ENCODE peak calls at places on chromosome 12, in seven cellular contexts. U is germinal center; Z is OCI-M1; M is HFF-Myc; K is ovary; S is kidney tubule cell; J is stimulated activated CD4-positive, alpha-beta T cell treated with anti-CD3 and anti-CD28 coated beads, Interleukin-15, amount 100 ng/mL, for 1 hour. A is an unnamed sample.

GRCh38 chr12:116990971-116991966 is 80.5 kb downstream of the FBXW8 start:
- DNase-seq in S (no peak), U (no peak), M (no peak), J (no peak), Z (no peak), K (no peak), A (no peak)

GRCh38 chr12:92543872-92544271 is 158.9 kb upstream of the PLEKHG7 start:
- DNase-seq in Z (no peak), M (no peak), K (no peak), U (no peak), J (no peak), S (no peak), A (no peak)

GRCh38 chr12:49923878-49924610 is 20.3 kb upstream of the FAIM2 start:
- DNase-seq in K (no peak), J (no peak), U (no peak), S (no peak), Z (no peak), M (no peak), A (no peak)

GRCh38 chr12:75725505-75726120 is 214.2 kb upstream of the KRR1 start:
- DNase-seq in S (peak), Z (peak), K (no peak), M (peak), U (no peak), J (no peak), A (no peak)

GRCh38 chr12:28975564-28976340 is 173.3 kb upstream of the FAR2 start:
- DNase-seq in S (peak), J (no peak), M (no peak), Z (no peak), K (no peak), U (no peak), A (no peak)

GRCh38 chr12:75437564-75437963 is 43.0 kb upstream of the GLIPR1 start:
- DNase-seq in M (no peak), K (no peak), U (peak), Z (peak), J (no peak), S (peak), A (no peak)

GRCh38 chr12:95368931-95369330 is 105.0 kb upstream of the METAP2 start:
- DNase-seq in K (no peak), M (no peak), S (no peak), U (no peak), Z (no peak), J (no peak), A (no peak)

GRCh38 chr12:67911293-67911637 is 78.0 kb upstream of the IFNG-AS1 start:
- DNase-seq in Z (no peak), U (no peak), M (no peak), J (no peak), K (no peak), S (no peak), A (no peak)

GRCh38 chr12:62785941-62786559 is 148.9 kb downstream of the PPM1H start:
- DNase-seq in Z (no peak), J (no peak), U (no peak), S (peak), K (no peak), M (peak), A (no peak)

GRCh38 chr12:57521475-57522018 is 1.1 kb upstream of the MBD6 start:
- DNase-seq in Z (peak), M (no peak), J (no peak), S (peak), K (peak), U (no peak), A (peak)

GRCh38 chr12:28222959-28223662 is 32.9 kb downstream of the CCDC91 start:
- DNase-seq in K (no peak), S (no peak), Z (no peak), J (no peak), M (no peak), U (peak), A (no peak)

GRCh38 chr12:618626-619025 is 44.6 kb downstream of the NINJ2 start:
- DNase-seq in K (no peak), J (no peak), U (no peak), S (no peak), M (no peak), Z (no peak), A (no peak)

GRCh38 chr12:12577786-12578185 is 15.1 kb upstream of the DUSP16 start:
- DNase-seq in S (peak), U (no peak), Z (no peak), J (no peak), K (no peak), M (no peak), A (no peak)

GRCh38 chr12:104802198-104802597 is 155.9 kb downstream of the SLC41A2 start:
- DNase-seq in K (no peak), Z (peak), U (no peak), M (no peak), S (no peak), J (no peak), A (no peak)

GRCh38 chr12:131795064-131795463 is 33.1 kb upstream of the MMP17 start:
- DNase-seq in K (no peak), U (no peak), S (no peak), M (no peak), Z (no peak), J (no peak), A (no peak)

GRCh38 chr12:105262461-105263184 is 26.6 kb upstream of the APPL2 start:
- DNase-seq in J (no peak), Z (no peak), U (no peak), S (no peak), M (no peak), K (no peak), A (no peak)

GRCh38 chr12:63151898-63152700 is 1.1 kb upstream of the AVPR1A start:
- DNase-seq in Z (peak), M (peak), S (peak), K (no peak), U (peak), J (no peak), A (peak)

GRCh38 chr12:15152456-15152855 is 68.8 kb downstream of the RERG start:
- DNase-seq in J (no peak), S (peak), M (no peak), K (no peak), U (no peak), Z (peak), A (no peak)

GRCh38 chr12:95571369-95571768 is 20.1 kb upstream of the USP44 start:
- DNase-seq in S (no peak), U (peak), J (no peak), Z (no peak), M (no peak), K (no peak), A (no peak)

GRCh38 chr12:21223930-21224329 is 92.9 kb downstream of the SLCO1B1 start:
- DNase-seq in J (no peak), K (no peak), U (no peak), S (no peak), Z (no peak), M (no peak), A (no peak)

GRCh38 chr12:124304314-124304790 is 9.5 kb downstream of the RFLNA start:
- DNase-seq in Z (no peak), S (no peak), U (no peak), M (no peak), K (no peak), J (no peak), A (no peak)

GRCh38 chr12:110458756-110459155 is 8.6 kb upstream of the ARPC3 start:
- DNase-seq in U (no peak), S (no peak), J (no peak), K (no peak), M (no peak), Z (no peak), A (no peak)

GRCh38 chr12:56753566-56753965 is 1.4 kb upstream of the PRIM1 start:
- DNase-seq in K (no peak), S (no peak), J (no peak), U (no peak), M (no peak), Z (peak), A (peak)

GRCh38 chr12:59811991-59812390 is 216.2 kb downstream of the SLC16A7 start:
- DNase-seq in U (no peak), K (no peak), M (no peak), Z (no peak), J (no peak), S (no peak), A (no peak)

GRCh38 chr12:7966558-7966957 is 30.6 kb upstream of the SLC2A3 start:
- DNase-seq in J (no peak), K (no peak), S (no peak), Z (no peak), M (no peak), U (no peak), A (no peak)